ENCODE peak calls at places on chromosome 4, in eight cellular contexts. V, C, F, W, S, N, T and M are unnamed samples.

GRCh38 chr4:168666531-168666930 is 169.7 kb downstream of the PALLD start:
- DNase-seq in N (no peak), S (no peak), F (no peak), V (no peak), T (no peak), C (peak; percentile 50), W (peak; percentile 50), M (peak; percentile 75)

GRCh38 chr4:6961496-6962210 is 52.0 kb downstream of the TBC1D14 start:
- DNase-seq in S (no peak), W (no peak), C (no peak), V (no peak), F (no peak), T (no peak), N (no peak), M (no peak)

GRCh38 chr4:6926681-6927478 is 17.3 kb downstream of the TBC1D14 start:
- DNase-seq in F (no peak), T (peak; percentile 62), S (no peak), N (no peak), V (no peak), W (no peak), C (no peak), M (no peak)

GRCh38 chr4:48175328-48175727 is 41.3 kb upstream of the TXK start:
- DNase-seq in S (no peak), N (no peak), V (peak; percentile 11), F (no peak), C (no peak), W (no peak), T (no peak), M (no peak)

GRCh38 chr4:169851750-169852149 is 94.0 kb upstream of the HPF1 start:
- DNase-seq in F (no peak), T (no peak), S (no peak), C (no peak), V (no peak), W (no peak), N (no peak), M (no peak)

GRCh38 chr4:94160774-94161173 is 46.9 kb upstream of the SMARCAD1 start:
- DNase-seq in F (no peak), S (no peak), C (no peak), V (no peak), T (no peak), N (no peak), W (no peak), M (no peak)

GRCh38 chr4:4860381-4860802 is 927 bp downstream of the MSX1 start:
- DNase-seq in S (no peak), F (no peak), C (no peak), W (no peak), N (no peak), T (no peak), V (no peak), M (no peak)

GRCh38 chr4:152634110-152634760 is 45.6 kb downstream of the TMEM154 start:
- DNase-seq in V (no peak), F (no peak), T (no peak), N (no peak), W (no peak), S (no peak), C (peak; percentile 41), M (no peak)

GRCh38 chr4:52052475-52052780 is 1.3 kb downstream of the SPATA18 start:
- DNase-seq in S (no peak), V (peak; percentile 4), T (no peak), C (peak; percentile 78), F (no peak), W (peak; percentile 48), N (no peak), M (no peak)

GRCh38 chr4:32624943-32625603 is 1904.9 kb downstream of the PCDH7 start:
- DNase-seq in W (peak; percentile 22), F (no peak), N (no peak), S (no peak), C (peak; percentile 1), V (no peak), T (no peak), M (no peak)

GRCh38 chr4:6659897-6660296 is 19.4 kb downstream of the MRFAP1 start:
- DNase-seq in C (no peak), N (no peak), W (no peak), F (no peak), S (no peak), T (no peak), V (no peak), M (no peak)

GRCh38 chr4:158912390-158913175 is 143.8 kb downstream of the FNIP2 start:
- DNase-seq in W (peak; percentile 29), N (no peak), C (no peak), V (no peak), F (no peak), T (no peak), S (no peak), M (no peak)

GRCh38 chr4:6574747-6575502 is at the start of gene MAN2B2:
- DNase-seq in T (peak; percentile 93), S (peak; percentile 44), C (peak; percentile 63), W (peak; percentile 69), F (peak; percentile 93), V (peak; percentile 88), N (peak; percentile 92), M (peak; percentile 77)

GRCh38 chr4:152956650-152957436 is 20.7 kb downstream of the FHDC1 start:
- DNase-seq in F (no peak), N (no peak), S (no peak), T (peak; percentile 46), V (no peak), W (peak; percentile 88), C (peak; percentile 39), M (no peak)

GRCh38 chr4:41600243-41600642 is 62.3 kb downstream of the LIMCH1 start:
- DNase-seq in V (no peak), T (no peak), S (no peak), C (peak; percentile 26), F (no peak), W (no peak), N (no peak), M (peak; percentile 20)

GRCh38 chr4:94515365-94515764 is 63.6 kb downstream of the PDLIM5 start:
- DNase-seq in F (no peak), W (peak; percentile 60), S (no peak), C (no peak), V (no peak), N (no peak), T (no peak), M (no peak)

GRCh38 chr4:182662551-182662950 is 254.6 kb downstream of the DCTD start:
- DNase-seq in N (no peak), V (no peak), W (no peak), F (no peak), C (no peak), S (no peak), T (no peak), M (no peak)

GRCh38 chr4:602559-602942 is 22.8 kb upstream of the PDE6B start:
- DNase-seq in S (no peak), V (peak; percentile 93), N (no peak), T (peak; percentile 69), W (peak; percentile 16), F (no peak), C (peak; percentile 25), M (peak; percentile 80)

GRCh38 chr4:146237092-146237491 is 22.8 kb downstream of the REELD1 start:
- DNase-seq in S (no peak), W (no peak), N (no peak), C (no peak), T (no peak), F (no peak), V (no peak), M (no peak)

GRCh38 chr4:31237242-31237641 is 517.1 kb downstream of the PCDH7 start:
- DNase-seq in T (no peak), N (no peak), C (no peak), W (no peak), F (no peak), S (no peak), V (no peak), M (peak; percentile 40)

GRCh38 chr4:127304356-127304755 is 328.4 kb upstream of the INTU start:
- DNase-seq in W (peak; percentile 40), V (no peak), S (no peak), F (no peak), T (no peak), N (no peak), C (no peak), M (no peak)

GRCh38 chr4:6175426-6175825 is 24.9 kb downstream of the JAKMIP1 start:
- DNase-seq in V (no peak), S (no peak), N (no peak), W (no peak), T (no peak), F (no peak), C (no peak), M (no peak)

GRCh38 chr4:144655491-144655890 is 9.5 kb downstream of the HHIP start:
- DNase-seq in N (no peak), F (no peak), W (no peak), S (no peak), C (no peak), V (no peak), T (no peak), M (no peak)

GRCh38 chr4:8644966-8645752 is 52.6 kb downstream of the CPZ start:
- DNase-seq in V (no peak), S (no peak), T (peak; percentile 20), C (no peak), F (no peak), N (peak; percentile 55), W (no peak), M (no peak)

GRCh38 chr4:123997116-123997515 is 600.5 kb downstream of the SPRY1 start:
- DNase-seq in S (no peak), C (no peak), N (no peak), T (no peak), V (no peak), F (no peak), W (peak; percentile 62), M (peak; percentile 6)
- TF ChIP-seq CTCF in S (no peak), C (no peak), N (no peak), T (no peak), V (no peak), F (no peak), W (peak; percentile 33), M (no peak)

DNA sequence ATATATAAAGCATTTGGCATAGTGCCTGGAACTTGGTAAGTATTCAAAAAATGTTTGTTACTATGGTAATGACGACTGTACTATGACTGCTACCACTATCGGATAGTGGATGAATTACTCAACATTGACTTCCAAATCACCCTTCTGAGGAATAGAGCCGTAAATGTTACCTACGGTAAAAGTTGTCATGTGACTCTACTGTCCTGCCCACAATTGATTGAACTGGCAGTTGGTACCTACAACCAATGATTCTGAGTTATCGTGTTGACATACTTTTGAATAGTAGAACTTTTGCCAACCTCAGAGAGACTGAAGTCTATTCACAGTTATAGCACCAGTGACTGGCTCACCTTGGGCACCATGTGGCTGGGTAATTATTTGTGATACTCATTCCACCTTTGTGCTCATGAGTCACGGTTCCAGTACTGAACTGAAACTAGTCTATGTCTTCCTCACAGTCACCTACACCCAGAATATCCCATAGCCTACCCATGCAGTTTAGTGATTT is 185.5 kb upstream of the PITX2 start:
- DNase-seq in F (no peak), T (no peak), V (no peak), C (peak; percentile 50), S (no peak), W (peak; percentile 37), N (no peak), M (peak; percentile 4)
- TF ChIP-seq CTCF in F (no peak), T (no peak), V (no peak), C (no peak), S (no peak), W (no peak), N (no peak), M (no peak)

GRCh38 chr4:2061208-2062131 is 2.3 kb downstream of the NAT8L start:
- DNase-seq in C (no peak), V (no peak), S (no peak), T (no peak), F (peak; percentile 44), W (no peak), N (no peak), M (no peak)
- TF ChIP-seq CTCF in C (no peak), V (no peak), S (no peak), T (no peak), F (no peak), W (no peak), N (no peak), M (no peak)

GRCh38 chr4:184471872-184472539 is 2.3 kb downstream of the IRF2 start:
- DNase-seq in F (no peak), W (peak; percentile 33), S (no peak), V (no peak), C (no peak), T (no peak), N (no peak), M (peak; percentile 22)
- TF ChIP-seq CTCF in F (no peak), W (peak; percentile 24), S (no peak), V (no peak), C (no peak), T (no peak), N (no peak), M (no peak)